ENCODE peak calls at places on chromosomes 13 and 19, in seven cellular contexts. S is OCI-LY7; N is body of pancreas; Q is stimulated activated CD8-positive, alpha-beta memory T cell treated with anti-CD3 and anti-CD28 coated beads, Interleukin-7, amount 100 ng/mL, for 1 hour; C is activated CD4-positive, alpha-beta T cell treated with anti-CD3 and anti-CD28 coated beads, Interleukin-2, amount 10 ng/mL, durations not matched to agents 24 days and 14 days; K is NCI-H226; T is bronchial epithelial cell. F is an unnamed sample.

GRCh38 chr13:35157143-35157755 is 215.2 kb downstream of the NBEA start:
- DNase-seq in C (peak), T (peak), N (peak), S (peak), Q (no peak), K (no peak), F (no peak)

GRCh38 chr13:73082471-73082870 is 23.7 kb downstream of the KLF5 start:
- DNase-seq in S (no peak), C (no peak), N (no peak), T (peak), Q (no peak), K (no peak), F (no peak)

GRCh38 chr13:100828226-100828625 is 153.6 kb upstream of the TMTC4 start:
- DNase-seq in Q (no peak), T (no peak), N (no peak), C (no peak), K (no peak), S (no peak), F (no peak)

GRCh38 chr19:38034153-38034835 is 127.3 kb downstream of the SIPA1L3 start:
- DNase-seq in S (peak), Q (no peak), N (no peak), T (no peak), K (no peak), C (no peak), F (no peak)

GRCh38 chr19:14479985-14480694 is 5.0 kb upstream of the PTGER1 start:
- DNase-seq in T (no peak), C (peak), Q (peak), N (no peak), K (no peak), S (peak), F (peak)

GRCh38 chr19:42095814-42096230 is 19.9 kb downstream of the ZNF574 start:
- DNase-seq in Q (no peak), N (no peak), S (no peak), K (no peak), T (no peak), C (no peak), F (no peak)

GRCh38 chr13:114211446-114211845 is 23.3 kb upstream of the CDC16 start:
- DNase-seq in Q (no peak), C (no peak), N (no peak), T (no peak), S (no peak), K (no peak), F (no peak)

GRCh38 chr13:79501538-79502232 is 20.7 kb downstream of the NDFIP2 start:
- DNase-seq in T (peak), C (peak), K (peak), N (no peak), S (no peak), Q (no peak), F (no peak)

GRCh38 chr13:34300559-34300958 is 482.6 kb downstream of the RFC3 start:
- DNase-seq in C (no peak), T (peak), N (no peak), S (no peak), Q (no peak), K (no peak), F (no peak)

GRCh38 chr19:46716013-46716671 is 772 bp downstream of the PRKD2 start:
- DNase-seq in C (peak), T (no peak), N (peak), Q (no peak), S (peak), K (no peak), F (peak)

GRCh38 chr19:43681826-43682225 is 11.9 kb upstream of the PLAUR start:
- DNase-seq in S (no peak), T (no peak), N (no peak), K (no peak), C (no peak), Q (no peak), F (no peak)

GRCh38 chr19:48344892-48345291 is 18.8 kb downstream of the TMEM143 start:
- DNase-seq in S (no peak), C (no peak), T (no peak), N (no peak), K (no peak), Q (no peak), F (no peak)

GRCh38 chr13:110323172-110323851 is 16.2 kb downstream of the COL4A2 start:
- DNase-seq in T (no peak), N (no peak), C (no peak), S (no peak), Q (no peak), K (peak), F (no peak)

GRCh38 chr13:97568850-97569249 is 134.9 kb downstream of the RAP2A start:
- DNase-seq in C (no peak), N (peak), Q (no peak), S (no peak), K (no peak), T (peak), F (peak)

GRCh38 chr13:91134773-91135124 is 212.7 kb upstream of the MIR17HG start:
- DNase-seq in T (no peak), N (no peak), Q (no peak), K (no peak), C (no peak), S (no peak), F (no peak)

GRCh38 chr19:10513223-10513622 is 4.0 kb downstream of the S1PR5 start:
- DNase-seq in N (no peak), S (no peak), Q (no peak), T (no peak), C (no peak), K (no peak), F (no peak)

GRCh38 chr19:3656073-3656746 is 29.6 kb upstream of the CACTIN start:
- DNase-seq in N (no peak), K (peak), C (no peak), T (no peak), Q (no peak), S (no peak), F (no peak)

GRCh38 chr13:33637978-33638743 is 179.8 kb upstream of the RFC3 start:
- DNase-seq in K (peak), N (no peak), C (no peak), Q (no peak), T (peak), S (no peak), F (no peak)

GRCh38 chr13:81142306-81142999 is 801.5 kb upstream of the SPRY2 start:
- DNase-seq in T (no peak), K (no peak), Q (no peak), N (no peak), S (no peak), C (no peak), F (no peak)

GRCh38 chr19:32201211-32201610 is 144.2 kb upstream of the ZNF507 start:
- DNase-seq in S (no peak), N (no peak), C (no peak), T (no peak), K (no peak), Q (no peak), F (no peak)

GRCh38 chr19:8659905-8660304 is 29.5 kb downstream of the NFILZ start:
- DNase-seq in N (no peak), S (no peak), T (no peak), K (no peak), Q (no peak), C (no peak), F (no peak)

F was measured in stomach.